ENCODE peak calls at places on chromosomes 12 and 14, in four cellular contexts. D is mammary epithelial cell, A is left lung, G is SK-N-MC. F is an unnamed sample.

GRCh38 chr12:67651380-67651695 is 2.8 kb downstream of the DYRK2 start:
- DNase-seq in A (no peak), G (no peak), D (peak; percentile 23), F (no peak)

GRCh38 chr12:123723011-123723410 is 10.9 kb downstream of the ATP6V0A2 start:
- DNase-seq in G (no peak), D (no peak), A (no peak), F (no peak)

GRCh38 chr12:126067930-126068329 is 1002.7 kb downstream of the AACS start:
- DNase-seq in A (no peak), G (no peak), D (no peak), F (no peak)

GRCh38 chr12:57718641-57719528 is 19.7 kb downstream of the AGAP2 start:
- DNase-seq in G (no peak), D (no peak), A (no peak), F (no peak)

GRCh38 chr12:32444895-32445294 is 45.5 kb downstream of the FGD4 start:
- DNase-seq in A (no peak), D (peak; percentile 90), G (no peak), F (no peak)

GRCh38 chr12:53217049-53217929 is 10.2 kb upstream of the ITGB7 start:
- DNase-seq in A (peak; percentile 93), D (peak; percentile 72), G (no peak), F (no peak)

GRCh38 chr12:69688496-69689427 is 10.3 kb downstream of the BEST3 start:
- DNase-seq in G (no peak), A (peak; percentile 85), D (peak; percentile 91), F (no peak)

GRCh38 chr12:107684990-107685359 is 624 bp upstream of the PWP1 start:
- DNase-seq in A (no peak), G (no peak), D (peak; percentile 11), F (no peak)

GRCh38 chr12:912466-913235 is 36.8 kb downstream of the RAD52 start:
- DNase-seq in G (no peak), D (no peak), A (no peak), F (no peak)

GRCh38 chr12:128817115-128818015 is 6.4 kb downstream of the SLC15A4 start:
- DNase-seq in D (peak; percentile 60), G (peak; percentile 3), A (no peak), F (no peak)

GRCh38 chr12:49583361-49584094 is 15.6 kb upstream of the MCRS1 start:
- DNase-seq in D (no peak), A (no peak), G (no peak), F (no peak)

GRCh38 chr14:42078345-42078744 is 471.7 kb downstream of the LRFN5 start:
- DNase-seq in G (no peak), A (no peak), D (no peak), F (no peak)

GRCh38 chr12:31301311-31301710 is 24.6 kb downstream of the SINHCAF start:
- DNase-seq in A (no peak), G (no peak), D (no peak), F (no peak)

GRCh38 chr14:29320261-29320660 is 553.7 kb downstream of the FOXG1 start:
- DNase-seq in A (no peak), G (no peak), D (no peak), F (no peak)

GRCh38 chr12:118356809-118357326 is 15.8 kb downstream of the TAOK3 start:
- DNase-seq in D (peak; percentile 78), G (no peak), A (no peak), F (no peak)

GRCh38 chr12:58540480-58541299 is 379.6 kb downstream of the LRIG3 start:
- DNase-seq in A (peak; percentile 73), D (peak; percentile 62), G (peak; percentile 74), F (peak; percentile 81)

GRCh38 chr14:105088812-105089745 is 23.8 kb upstream of the GPR132 start:
- DNase-seq in D (no peak), A (peak; percentile 69), G (no peak), F (peak; percentile 78)

GRCh38 chr14:89384636-89385035 is 32.4 kb downstream of the FOXN3 start:
- DNase-seq in G (no peak), A (no peak), D (no peak), F (no peak)

GRCh38 chr14:51398898-51399297 is 158.9 kb downstream of the TMX1 start:
- DNase-seq in G (no peak), D (peak; percentile 99), A (no peak), F (no peak)

GRCh38 chr12:27123642-27124041 is 41.3 kb upstream of the C12orf71 start:
- DNase-seq in A (no peak), D (peak; percentile 21), G (no peak), F (no peak)

GRCh38 chr12:77734489-77734888 is 96.2 kb upstream of the NAV3 start:
- DNase-seq in A (no peak), G (no peak), D (no peak), F (no peak)

GRCh38 chr12:14111230-14111865 is 129.9 kb upstream of the GRIN2B start:
- DNase-seq in A (no peak), D (no peak), G (no peak), F (no peak)

GRCh38 chr12:45966486-45966885 is 23.9 kb downstream of the SCAF11 start:
- DNase-seq in G (no peak), D (no peak), A (no peak), F (no peak)

GRCh38 chr12:109294286-109294796 is 14.7 kb downstream of the FOXN4 start:
- DNase-seq in A (no peak), D (no peak), G (no peak), F (no peak)

GRCh38 chr12:31876568-31877424 is 82.4 kb upstream of the RESF1 start:
- DNase-seq in G (no peak), A (no peak), D (no peak), F (no peak)

GRCh38 chr12:851913-852312 is 97.6 kb downstream of the RAD52 start:
- DNase-seq in A (no peak), G (no peak), D (peak; percentile 70), F (no peak)

GRCh38 chr12:6341439-6342139 is at the start of gene TNFRSF1A:
- DNase-seq in D (peak; percentile 74), G (peak; percentile 44), A (peak; percentile 84), F (no peak)

GRCh38 chr14:68282479-68283377 is 463.1 kb downstream of the RAD51B start:
- DNase-seq in D (no peak), G (no peak), A (no peak), F (no peak)

GRCh38 chr12:68641138-68641537 is 30.4 kb downstream of the RAP1B start:
- DNase-seq in D (peak; percentile 28), G (no peak), A (no peak), F (no peak)

GRCh38 chr12:26832817-26833691 is at the start of gene ITPR2:
- DNase-seq in A (peak; percentile 98), G (no peak), D (peak; percentile 95), F (peak; percentile 96)

GRCh38 chr12:29191267-29191889 is 42.3 kb downstream of the FAR2 start:
- DNase-seq in G (no peak), D (no peak), A (no peak), F (no peak)

GRCh38 chr12:60394680-60395079 is 798.9 kb downstream of the SLC16A7 start:
- DNase-seq in A (no peak), G (peak; percentile 32), D (peak; percentile 79), F (no peak)

DNA sequence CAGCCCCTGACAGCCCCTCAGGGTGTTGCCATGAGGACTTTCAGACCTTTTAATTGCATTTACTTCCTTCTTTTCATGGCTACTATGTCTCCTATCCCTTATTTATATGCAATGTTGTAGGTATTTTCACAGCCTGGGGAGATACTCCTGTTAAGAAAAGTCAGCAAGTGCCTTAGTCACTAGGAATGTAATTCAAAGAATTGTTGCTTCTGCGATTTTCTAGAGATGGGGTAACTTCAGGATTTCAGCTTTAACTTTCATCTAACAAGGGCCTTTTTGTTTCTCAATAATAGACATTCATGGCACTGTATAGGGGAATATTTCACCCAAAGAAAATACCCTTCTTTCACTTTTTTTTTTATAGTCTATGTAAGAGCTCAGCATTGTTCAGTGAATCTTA is 533.3 kb upstream of the MIS18BP1 start:
- DNase-seq in D (peak; percentile 48), A (no peak), G (no peak), F (no peak)
- H3K9me3 ChIP-seq in D (peaks cover 37% of the 10 kb centered on the region), A (no peaks in the 10 kb centered on the region), G (peaks cover 4% of the 10 kb centered on the region), F (peaks cover 13% of the 10 kb centered on the region)

DNA sequence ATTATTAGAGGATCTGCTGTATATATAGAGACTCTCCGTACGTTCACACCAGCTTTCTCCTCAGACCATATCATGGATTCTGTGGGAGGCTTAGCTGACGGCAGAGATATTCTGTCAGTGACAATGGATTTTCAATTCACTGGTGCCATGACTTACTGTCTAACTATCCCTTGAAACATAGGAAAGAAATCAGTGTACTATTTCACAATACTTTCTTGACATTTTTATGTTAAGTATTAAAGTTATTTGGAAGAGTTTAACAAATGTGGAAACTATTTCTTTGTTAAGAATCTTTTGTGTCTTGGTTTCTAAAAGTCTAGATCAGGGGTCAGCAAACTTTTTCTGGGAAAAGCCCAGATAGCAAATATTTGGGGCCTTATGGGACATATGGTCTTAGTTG is 118.5 kb downstream of the GTF2A1 start:
- DNase-seq in G (no peak), D (no peak), A (no peak), F (no peak)
- H3K27ac ChIP-seq in G (no peak overlapping the region), D (no peak overlapping the region), A (no peak overlapping the region), F (no peak overlapping the region)

DNA sequence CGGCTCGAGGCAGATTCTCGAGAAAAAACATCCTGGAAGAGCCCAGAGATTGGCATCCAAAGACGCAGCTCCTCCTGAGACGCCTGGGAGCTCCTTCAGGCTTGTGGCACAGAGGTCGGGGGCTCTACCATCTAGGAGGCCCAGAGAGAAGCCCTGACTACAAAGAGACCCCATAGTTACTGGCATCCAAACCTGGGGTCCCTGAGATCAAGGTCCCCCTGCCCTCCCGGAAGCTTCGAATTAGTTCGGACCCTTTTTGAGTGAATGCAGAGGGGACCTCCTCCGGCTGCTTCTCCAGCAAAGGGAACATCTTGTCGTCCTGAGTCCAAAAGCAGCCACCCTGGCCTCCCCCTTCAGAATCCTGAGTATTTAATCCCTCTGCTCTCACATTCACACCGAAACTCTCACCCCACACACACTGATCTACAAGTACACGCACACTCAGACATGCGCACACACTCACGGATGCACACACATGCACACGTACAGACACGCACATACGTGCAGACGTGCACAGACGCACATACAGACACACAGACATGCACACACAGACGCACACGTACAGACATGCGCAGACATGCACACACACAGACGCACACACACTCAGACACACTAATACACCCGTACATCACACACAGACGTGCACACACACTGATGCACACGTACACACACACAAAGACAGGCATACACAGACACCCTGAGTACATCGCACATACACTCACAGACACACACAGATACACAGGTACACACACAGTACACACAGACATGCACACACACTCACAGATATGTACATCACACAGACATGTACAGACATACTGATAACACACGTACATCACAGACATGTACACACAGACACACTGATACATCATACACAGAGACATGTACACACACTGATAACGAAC is 5.9 kb downstream of the ZNF605 start:
- DNase-seq in G (no peak), D (no peak), A (no peak), F (no peak)
- H3K9me3 ChIP-seq in G (peaks cover 22% of the 10 kb centered on the region), D (peaks cover 59% of the 10 kb centered on the region), A (no peaks in the 10 kb centered on the region), F (peaks cover 48% of the 10 kb centered on the region)

GRCh38 chr14:77181603-77182437 is at the start of gene TMEM63C:
- DNase-seq in G (no peak), D (peak; percentile 83), A (no peak), F (no peak)
- H3K27ac ChIP-seq in G (no peak within 1 kb of the TSS), D (no peak within 1 kb of the TSS), A (no peak within 1 kb of the TSS), F (no peak within 1 kb of the TSS)

GRCh38 chr12:34406228-34406995 is 384.1 kb downstream of the ALG10 start:
- DNase-seq in A (peak; percentile 32), G (no peak), D (no peak), F (peak; percentile 41)
- H3K9me3 ChIP-seq in A (no peaks in the 10 kb centered on the region), G (no peaks in the 10 kb centered on the region), D (peaks cover 42% of the 10 kb centered on the region), F (peaks cover 82% of the 10 kb centered on the region)

F was measured in suprapubic skin.